ENCODE peak calls at places on chromosomes 1 and 21, in ten cellular contexts. I is fibroblast of pulmonary artery; W is fibroblast of mammary gland; K is left ventricle myocardium inferior; J is prostate gland; Z is fibroblast of lung; V is endothelial cell of umbilical vein; P is AG04450; R is CD8-positive, alpha-beta T cell; X is AG04449. B is an unnamed sample.

GRCh38 chr1:161313554-161314200 is 504 bp upstream of the SDHC start:
- DNase-seq in I (no peak), W (no peak), K (no peak), J (no peak), Z (no peak), V (no peak), P (no peak), R (no peak), X (no peak), B (no peak)

GRCh38 chr1:113057006-113057405 is 16.0 kb upstream of the LRIG2 start:
- DNase-seq in I (no peak), W (no peak), K (no peak), J (peak), Z (no peak), V (peak), P (no peak), R (no peak), X (no peak), B (no peak)

GRCh38 chr21:34589511-34590282 is 25.2 kb downstream of the RCAN1 start:
- DNase-seq in I (no peak), W (no peak), K (no peak), J (no peak), Z (no peak), V (no peak), P (no peak), R (no peak), X (no peak), B (no peak)

GRCh38 chr1:156118175-156118868 is 3.8 kb downstream of the LMNA start:
- DNase-seq in I (no peak), W (no peak), K (peak), J (peak), Z (no peak), V (no peak), P (no peak), R (no peak), X (no peak), B (no peak)

GRCh38 chr1:7177438-7178126 is 392.3 kb downstream of the CAMTA1 start:
- DNase-seq in I (no peak), W (no peak), K (no peak), J (no peak), Z (no peak), V (no peak), P (no peak), R (no peak), X (no peak), B (no peak)

GRCh38 chr1:147833231-147833840 is 69.3 kb upstream of the GJA8 start:
- DNase-seq in I (no peak), W (no peak), K (no peak), J (no peak), Z (no peak), V (no peak), P (no peak), R (no peak), X (no peak), B (no peak)

GRCh38 chr1:78222962-78223358 is 177.2 kb downstream of the GIPC2 start:
- DNase-seq in I (no peak), W (no peak), K (no peak), J (no peak), Z (no peak), V (no peak), P (no peak), R (no peak), X (no peak), B (no peak)

GRCh38 chr1:200775850-200776249 is 37.2 kb downstream of the CAMSAP2 start:
- DNase-seq in I (peak), W (no peak), K (no peak), J (no peak), Z (no peak), V (no peak), P (no peak), R (no peak), X (no peak), B (no peak)

GRCh38 chr1:158100498-158100897 is 80.2 kb upstream of the CD1D start:
- DNase-seq in I (no peak), W (no peak), K (no peak), J (no peak), Z (no peak), V (no peak), P (no peak), R (no peak), X (no peak), B (no peak)

GRCh38 chr1:225987491-225988316 is 11.4 kb downstream of the SDE2 start:
- DNase-seq in I (peak), W (peak), K (no peak), J (no peak), Z (peak), V (peak), P (peak), R (no peak), X (no peak), B (no peak)

GRCh38 chr1:83905315-83905907 is 93.5 kb downstream of the TTLL7 start:
- DNase-seq in I (peak), W (peak), K (no peak), J (no peak), Z (no peak), V (peak), P (no peak), R (no peak), X (no peak), B (no peak)

GRCh38 chr1:186722711-186723309 is 42.6 kb upstream of the PTGS2 start:
- DNase-seq in I (peak), W (peak), K (no peak), J (no peak), Z (peak), V (peak), P (peak), R (no peak), X (no peak), B (peak)

GRCh38 chr1:107228704-107229103 is 87.9 kb downstream of the NTNG1 start:
- DNase-seq in I (no peak), W (no peak), K (no peak), J (no peak), Z (peak), V (no peak), P (no peak), R (no peak), X (peak), B (no peak)

GRCh38 chr1:91622586-91622985 is 121.9 kb downstream of the CDC7 start:
- DNase-seq in I (peak), W (no peak), K (peak), J (peak), Z (peak), V (no peak), P (no peak), R (no peak), X (no peak), B (no peak)

GRCh38 chr1:56235909-56236510 is 343.4 kb downstream of the PLPP3 start:
- DNase-seq in I (no peak), W (no peak), K (no peak), J (no peak), Z (peak), V (no peak), P (no peak), R (no peak), X (no peak), B (no peak)

GRCh38 chr1:38728176-38728908 is 131.2 kb downstream of the RRAGC start:
- DNase-seq in I (peak), W (peak), K (peak), J (no peak), Z (peak), V (peak), P (no peak), R (no peak), X (peak), B (peak)

GRCh38 chr1:117919376-117919775 is 10.0 kb downstream of the GDAP2 start:
- DNase-seq in I (no peak), W (no peak), K (no peak), J (no peak), Z (no peak), V (no peak), P (no peak), R (no peak), X (no peak), B (no peak)

GRCh38 chr21:34642211-34643075 is 26.4 kb upstream of the CLIC6 start:
- DNase-seq in I (peak), W (no peak), K (no peak), J (no peak), Z (peak), V (no peak), P (no peak), R (no peak), X (no peak), B (no peak)

GRCh38 chr1:89464008-89464407 is 60.6 kb upstream of the LRRC8B start:
- DNase-seq in I (no peak), W (no peak), K (no peak), J (no peak), Z (no peak), V (no peak), P (no peak), R (no peak), X (no peak), B (no peak)

GRCh38 chr1:11730429-11730861 is 5.5 kb upstream of the AGTRAP start:
- DNase-seq in I (peak), W (no peak), K (no peak), J (peak), Z (no peak), V (peak), P (no peak), R (peak), X (no peak), B (no peak)

DNA sequence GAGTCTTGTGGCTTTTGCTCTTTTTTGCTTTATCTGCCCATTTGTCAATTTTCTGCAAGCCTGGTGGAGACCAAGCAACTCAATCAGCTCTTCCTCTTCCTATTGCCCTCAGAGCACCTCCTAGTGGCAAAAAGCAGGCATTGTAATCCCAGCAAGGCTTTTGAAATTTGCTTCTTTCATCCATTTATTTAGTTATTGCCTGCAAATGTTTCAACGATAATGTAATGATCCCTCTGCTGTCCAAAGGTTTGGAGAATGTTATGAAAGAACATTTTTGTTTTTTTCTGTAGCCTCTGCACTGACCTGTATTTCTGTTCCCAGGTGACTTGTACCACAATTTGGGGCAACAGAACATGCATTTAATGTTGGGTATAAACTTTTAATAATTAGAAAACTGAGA is 127.8 kb downstream of the GABPA start:
- DNase-seq in I (peak), W (peak), K (no peak), J (no peak), Z (peak), V (no peak), P (no peak), R (no peak), X (no peak), B (no peak)
- TF ChIP-seq CTCF in I (peak), W (peak), K (peak), J (peak), Z (peak), V (peak), P (peak), R (peak), X (peak), B (peak)

GRCh38 chr1:165235158-165235776 is 121.2 kb downstream of the LMX1A start:
- DNase-seq in I (no peak), W (no peak), K (no peak), J (no peak), Z (no peak), V (no peak), P (no peak), R (no peak), X (no peak), B (no peak)
- H3K4me3 ChIP-seq in I (no peak), W (no peak), K (peak), J (peak), Z (peak), V (no peak), P (no peak), R (no peak), X (no peak), B (no peak)

GRCh38 chr21:37072239-37072987 is 458 bp downstream of the PIGP start:
- DNase-seq in I (peak), W (peak), K (peak), J (peak), Z (peak), V (no peak), P (no peak), R (peak), X (no peak), B (no peak)
- TF ChIP-seq CTCF in I (no peak), W (no peak), K (no peak), J (no peak), Z (no peak), V (no peak), P (no peak), R (no peak), X (no peak), B (no peak)

GRCh38 chr1:31745071-31745897 is 18.9 kb downstream of the ADGRB2 start:
- DNase-seq in I (peak), W (peak), K (peak), J (peak), Z (no peak), V (peak), P (no peak), R (no peak), X (no peak), B (no peak)
- H3K4me3 ChIP-seq in I (no peak), W (no peak), K (no peak), J (no peak), Z (no peak), V (no peak), P (no peak), R (no peak), X (no peak), B (no peak)

DNA sequence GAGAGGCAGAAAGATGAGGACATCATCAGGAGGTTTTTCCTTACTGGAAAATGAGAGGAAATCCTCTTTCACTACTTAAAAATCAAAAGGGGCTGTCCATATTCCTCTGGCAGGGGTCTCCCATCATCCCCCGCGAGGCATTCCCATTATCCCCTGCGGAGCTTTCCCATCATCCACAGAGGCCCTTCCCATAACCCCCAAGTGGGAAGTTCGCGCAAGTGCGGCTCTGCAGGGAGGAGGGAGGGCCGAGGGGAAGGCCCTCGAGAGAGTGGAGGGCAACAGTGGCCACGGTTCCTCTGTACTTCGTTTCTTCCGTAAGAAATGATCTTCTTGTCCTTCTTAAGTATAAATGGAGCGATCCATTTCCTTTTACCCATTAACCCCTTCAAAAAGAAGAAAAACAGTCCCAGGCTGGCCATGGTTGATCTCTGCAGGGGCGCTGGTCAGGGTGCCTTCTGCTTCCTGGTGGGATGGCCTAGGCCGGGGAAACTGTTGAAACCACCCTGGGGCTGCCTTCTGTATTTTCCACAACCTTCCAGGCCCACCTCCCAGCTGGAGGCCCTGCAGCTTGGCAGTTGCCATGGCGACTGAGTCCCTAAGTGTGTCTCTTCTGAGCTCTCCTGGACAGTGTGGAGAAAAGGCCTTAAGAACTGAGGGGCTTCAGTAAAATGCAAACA is 3.5 kb upstream of the RSPH1 start:
- DNase-seq in I (no peak), W (no peak), K (no peak), J (no peak), Z (no peak), V (no peak), P (no peak), R (no peak), X (no peak), B (no peak)
- TF ChIP-seq CTCF in I (no peak), W (no peak), K (no peak), J (no peak), Z (no peak), V (no peak), P (no peak), R (no peak), X (no peak), B (no peak)

GRCh38 chr1:101235241-101235695 is 1.6 kb upstream of the S1PR1 start:
- DNase-seq in I (no peak), W (no peak), K (no peak), J (no peak), Z (no peak), V (no peak), P (no peak), R (no peak), X (no peak), B (no peak)
- H3K4me3 ChIP-seq in I (peak), W (no peak), K (peak), J (no peak), Z (peak), V (peak), P (peak), R (peak), X (peak), B (peak)

GRCh38 chr1:48356901-48357300 is 115.1 kb downstream of the SPATA6 start:
- DNase-seq in I (no peak), W (no peak), K (no peak), J (no peak), Z (no peak), V (no peak), P (no peak), R (no peak), X (no peak), B (no peak)
- TF ChIP-seq CTCF in I (no peak), W (no peak), K (no peak), J (peak), Z (no peak), V (no peak), P (peak), R (no peak), X (no peak), B (no peak)

GRCh38 chr1:66168467-66168887 is 365.5 kb upstream of the SGIP1 start:
- DNase-seq in I (peak), W (peak), K (no peak), J (no peak), Z (peak), V (no peak), P (no peak), R (no peak), X (peak), B (no peak)
- H3K4me3 ChIP-seq in I (no peak), W (no peak), K (no peak), J (no peak), Z (no peak), V (no peak), P (no peak), R (no peak), X (no peak), B (no peak)

B was measured in HFF-Myc.